ENCODE peak calls at places on chromosomes 1 and 21, in five cellular contexts. One of them, this sample, is unnamed.

GRCh38 chr21:45905196-45905595 is 76.4 kb upstream of the COL6A1 start:
- DNase-seq in tibial nerve: no peak
- DNase-seq in pancreas: peak; percentile 26
- DNase-seq in heart right ventricle: no peak
- DNase-seq in neural crest cell: no peak
- DNase-seq in this sample: no peak

GRCh38 chr1:19336543-19336942 is 24.4 kb downstream of the SLC66A1 start:
- DNase-seq in tibial nerve: no peak
- DNase-seq in heart right ventricle: no peak
- DNase-seq in neural crest cell: no peak
- DNase-seq in pancreas: no peak
- DNase-seq in this sample: no peak

GRCh38 chr1:29685387-29685786 is 449.1 kb downstream of the PTPRU start:
- DNase-seq in pancreas: no peak
- DNase-seq in neural crest cell: no peak
- DNase-seq in heart right ventricle: no peak
- DNase-seq in tibial nerve: no peak
- DNase-seq in this sample: no peak

GRCh38 chr1:79902418-79902817 is 895.9 kb upstream of the ADGRL4 start:
- DNase-seq in neural crest cell: no peak
- DNase-seq in heart right ventricle: no peak
- DNase-seq in pancreas: no peak
- DNase-seq in tibial nerve: no peak
- DNase-seq in this sample: no peak

GRCh38 chr21:33059319-33059894 is 10.5 kb upstream of the OLIG1 start:
- DNase-seq in pancreas: no peak
- DNase-seq in heart right ventricle: no peak
- DNase-seq in tibial nerve: peak; percentile 57
- DNase-seq in neural crest cell: no peak
- DNase-seq in this sample: no peak

GRCh38 chr1:207316622-207317510 is 4.6 kb upstream of the CD55 start:
- DNase-seq in heart right ventricle: no peak
- DNase-seq in pancreas: no peak
- DNase-seq in tibial nerve: no peak
- DNase-seq in neural crest cell: no peak
- DNase-seq in this sample: no peak

GRCh38 chr1:164660415-164661174 is 101.6 kb downstream of the PBX1 start:
- DNase-seq in pancreas: no peak
- DNase-seq in neural crest cell: no peak
- DNase-seq in heart right ventricle: no peak
- DNase-seq in tibial nerve: no peak
- DNase-seq in this sample: no peak

GRCh38 chr21:44939532-44940115 is at the start of gene SLX9:
- DNase-seq in tibial nerve: no peak
- DNase-seq in neural crest cell: peak; percentile 76
- DNase-seq in heart right ventricle: peak; percentile 66
- DNase-seq in pancreas: peak; percentile 92
- DNase-seq in this sample: no peak

GRCh38 chr1:231702804-231703203 is 76.2 kb downstream of the DISC1 start:
- DNase-seq in tibial nerve: no peak
- DNase-seq in neural crest cell: no peak
- DNase-seq in pancreas: no peak
- DNase-seq in heart right ventricle: no peak
- DNase-seq in this sample: no peak

GRCh38 chr1:226223786-226224244 is 351 bp downstream of the MIXL1 start:
- DNase-seq in neural crest cell: peak; percentile 23
- DNase-seq in pancreas: peak; percentile 69
- DNase-seq in tibial nerve: no peak
- DNase-seq in heart right ventricle: no peak
- DNase-seq in this sample: no peak

GRCh38 chr1:201636581-201636980 is 97.7 kb downstream of the NAV1 start:
- DNase-seq in tibial nerve: no peak
- DNase-seq in heart right ventricle: no peak
- DNase-seq in pancreas: no peak
- DNase-seq in neural crest cell: no peak
- DNase-seq in this sample: no peak

GRCh38 chr1:39293375-39294070 is 89.0 kb downstream of the MACF1 start:
- DNase-seq in tibial nerve: no peak
- DNase-seq in heart right ventricle: no peak
- DNase-seq in neural crest cell: no peak
- DNase-seq in pancreas: no peak
- DNase-seq in this sample: no peak

GRCh38 chr1:13536612-13537011 is 22.8 kb upstream of the LRRC38 start:
- DNase-seq in neural crest cell: no peak
- DNase-seq in tibial nerve: no peak
- DNase-seq in pancreas: no peak
- DNase-seq in heart right ventricle: no peak
- DNase-seq in this sample: no peak

GRCh38 chr1:34441661-34442060 is 265.0 kb downstream of the C1orf94 start:
- DNase-seq in pancreas: no peak
- DNase-seq in tibial nerve: no peak
- DNase-seq in neural crest cell: no peak
- DNase-seq in heart right ventricle: no peak
- DNase-seq in this sample: no peak

GRCh38 chr1:181352695-181353094 is 130.6 kb upstream of the CACNA1E start:
- DNase-seq in neural crest cell: no peak
- DNase-seq in heart right ventricle: no peak
- DNase-seq in tibial nerve: no peak
- DNase-seq in pancreas: no peak
- DNase-seq in this sample: no peak

GRCh38 chr1:154972517-154973343 is 1.8 kb upstream of the CKS1B start:
- DNase-seq in pancreas: no peak
- DNase-seq in heart right ventricle: peak; percentile 74
- DNase-seq in tibial nerve: peak; percentile 44
- DNase-seq in neural crest cell: no peak
- DNase-seq in this sample: no peak

GRCh38 chr1:157132602-157133167 is 5.5 kb downstream of the ETV3 start:
- DNase-seq in tibial nerve: no peak
- DNase-seq in pancreas: no peak
- DNase-seq in neural crest cell: no peak
- DNase-seq in heart right ventricle: no peak
- DNase-seq in this sample: no peak

GRCh38 chr1:203764105-203765028 is 616 bp upstream of the LAX1 start:
- DNase-seq in tibial nerve: no peak
- DNase-seq in pancreas: no peak
- DNase-seq in neural crest cell: no peak
- DNase-seq in heart right ventricle: no peak
- DNase-seq in this sample: no peak

GRCh38 chr1:210310562-210310961 is 18.1 kb upstream of the HHAT start:
- DNase-seq in tibial nerve: no peak
- DNase-seq in neural crest cell: no peak
- DNase-seq in pancreas: no peak
- DNase-seq in heart right ventricle: no peak
- DNase-seq in this sample: no peak

GRCh38 chr1:55813619-55814018 is 598.5 kb upstream of the USP24 start:
- DNase-seq in tibial nerve: peak; percentile 75
- DNase-seq in heart right ventricle: peak; percentile 59
- DNase-seq in neural crest cell: no peak
- DNase-seq in pancreas: no peak
- DNase-seq in this sample: no peak

GRCh38 chr21:27104749-27105439 is 138.0 kb upstream of the ADAMTS5 start:
- DNase-seq in neural crest cell: no peak
- DNase-seq in heart right ventricle: no peak
- DNase-seq in pancreas: no peak
- DNase-seq in tibial nerve: no peak
- DNase-seq in this sample: no peak

GRCh38 chr21:43340491-43341348 is 86.2 kb downstream of the SIK1 start:
- DNase-seq in neural crest cell: no peak
- DNase-seq in pancreas: peak; percentile 50
- DNase-seq in heart right ventricle: no peak
- DNase-seq in tibial nerve: no peak
- DNase-seq in this sample: no peak

GRCh38 chr21:27206368-27206982 is 239.6 kb upstream of the ADAMTS5 start:
- DNase-seq in tibial nerve: no peak
- DNase-seq in heart right ventricle: no peak
- DNase-seq in pancreas: no peak
- DNase-seq in neural crest cell: no peak
- DNase-seq in this sample: no peak

GRCh38 chr1:160419150-160419837 is 18.9 kb downstream of the VANGL2 start:
- DNase-seq in pancreas: no peak
- DNase-seq in heart right ventricle: no peak
- DNase-seq in tibial nerve: no peak
- DNase-seq in neural crest cell: no peak
- DNase-seq in this sample: no peak

GRCh38 chr1:230919201-230919600 is 50.9 kb upstream of the C1orf198 start:
- DNase-seq in neural crest cell: no peak
- DNase-seq in heart right ventricle: no peak
- DNase-seq in tibial nerve: no peak
- DNase-seq in pancreas: no peak
- DNase-seq in this sample: no peak

GRCh38 chr1:903721-904270 is 19.9 kb upstream of the SAMD11 start:
- DNase-seq in heart right ventricle: no peak
- DNase-seq in neural crest cell: no peak
- DNase-seq in tibial nerve: no peak
- DNase-seq in pancreas: peak; percentile 80
- DNase-seq in this sample: no peak

GRCh38 chr1:153946622-153947246 is at the start of gene DENND4B:
- DNase-seq in neural crest cell: peak; percentile 78
- DNase-seq in pancreas: peak; percentile 93
- DNase-seq in heart right ventricle: peak; percentile 83
- DNase-seq in tibial nerve: peak; percentile 65
- DNase-seq in this sample: no peak

GRCh38 chr1:159828916-159829634 is 2.4 kb downstream of the SLAMF8 start:
- DNase-seq in pancreas: no peak
- DNase-seq in neural crest cell: peak; percentile 28
- DNase-seq in heart right ventricle: peak; percentile 58
- DNase-seq in tibial nerve: peak; percentile 37
- DNase-seq in this sample: no peak

DNA sequence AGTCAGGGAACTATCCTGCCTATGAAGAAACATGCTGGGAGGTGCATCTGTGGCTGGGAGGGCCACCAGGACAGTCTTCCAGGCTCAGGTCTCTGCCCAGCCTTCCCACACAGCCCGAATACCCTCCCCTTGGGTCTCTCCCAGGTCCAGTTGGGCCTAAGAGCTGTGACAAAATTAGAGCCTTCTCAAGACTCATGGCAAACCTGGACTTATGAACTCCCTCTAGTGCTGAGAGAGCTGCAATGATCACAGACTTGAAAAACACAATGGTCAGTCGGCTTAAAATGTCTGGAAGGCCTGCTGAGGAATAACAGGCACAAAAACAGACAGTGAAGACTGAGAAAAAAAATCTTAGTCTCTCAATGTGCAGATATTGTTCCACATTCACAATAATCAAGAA is 325.1 kb downstream of the BRINP2 start:
- DNase-seq in neural crest cell: no peak
- DNase-seq in heart right ventricle: no peak
- DNase-seq in pancreas: no peak
- DNase-seq in tibial nerve: no peak
- DNase-seq in this sample: no peak
- TF ChIP-seq CTCF in neural crest cell: no peak
- TF ChIP-seq CTCF in heart right ventricle: no peak
- TF ChIP-seq CTCF in pancreas: no peak
- TF ChIP-seq CTCF in tibial nerve: no peak
- TF ChIP-seq CTCF in this sample: no peak

GRCh38 chr1:8870118-8870517 is 8.4 kb downstream of the ENO1 start:
- DNase-seq in neural crest cell: no peak
- DNase-seq in tibial nerve: no peak
- DNase-seq in pancreas: no peak
- DNase-seq in heart right ventricle: no peak
- DNase-seq in this sample: no peak

GRCh38 chr1:8873001-8873400 is 5.5 kb downstream of the ENO1 start:
- DNase-seq in pancreas: no peak
- DNase-seq in heart right ventricle: no peak
- DNase-seq in neural crest cell: no peak
- DNase-seq in tibial nerve: no peak
- DNase-seq in this sample: no peak

GRCh38 chr1:8871965-8872399 is 6.5 kb downstream of the ENO1 start:
- DNase-seq in heart right ventricle: no peak
- DNase-seq in pancreas: no peak
- DNase-seq in tibial nerve: no peak
- DNase-seq in neural crest cell: no peak
- DNase-seq in this sample: no peak

GRCh38 chr1:8870605-8871538 is 7.6 kb downstream of the ENO1 start:
- DNase-seq in pancreas: no peak
- DNase-seq in tibial nerve: no peak
- DNase-seq in heart right ventricle: no peak
- DNase-seq in neural crest cell: no peak
- DNase-seq in this sample: no peak

DNA sequence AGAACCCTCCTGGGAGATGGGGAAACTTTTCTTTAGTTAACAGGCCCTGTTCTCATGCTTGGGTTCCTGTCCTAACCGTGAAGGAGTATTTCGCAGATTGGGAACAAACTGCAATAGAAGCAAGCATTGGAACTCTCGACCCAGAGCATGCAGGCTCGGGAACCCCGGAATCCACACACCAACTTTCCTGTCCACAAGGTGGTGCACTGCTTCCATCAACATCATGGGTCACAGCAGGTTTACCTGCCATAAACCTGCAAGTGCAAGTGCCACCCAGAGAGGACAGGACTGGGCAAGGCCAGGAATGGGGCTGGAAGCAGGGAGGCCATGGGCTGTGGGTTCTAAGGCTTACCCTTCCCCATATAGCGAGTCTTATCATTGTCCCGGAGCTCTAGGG is 6.9 kb downstream of the ENO1 start:
- DNase-seq in tibial nerve: no peak
- DNase-seq in neural crest cell: no peak
- DNase-seq in pancreas: no peak
- DNase-seq in heart right ventricle: no peak
- DNase-seq in this sample: no peak
- TF ChIP-seq CTCF in tibial nerve: no peak
- TF ChIP-seq CTCF in neural crest cell: peak; percentile 52
- TF ChIP-seq CTCF in pancreas: peak; percentile 11
- TF ChIP-seq CTCF in heart right ventricle: no peak
- TF ChIP-seq CTCF in this sample: no peak

DNA sequence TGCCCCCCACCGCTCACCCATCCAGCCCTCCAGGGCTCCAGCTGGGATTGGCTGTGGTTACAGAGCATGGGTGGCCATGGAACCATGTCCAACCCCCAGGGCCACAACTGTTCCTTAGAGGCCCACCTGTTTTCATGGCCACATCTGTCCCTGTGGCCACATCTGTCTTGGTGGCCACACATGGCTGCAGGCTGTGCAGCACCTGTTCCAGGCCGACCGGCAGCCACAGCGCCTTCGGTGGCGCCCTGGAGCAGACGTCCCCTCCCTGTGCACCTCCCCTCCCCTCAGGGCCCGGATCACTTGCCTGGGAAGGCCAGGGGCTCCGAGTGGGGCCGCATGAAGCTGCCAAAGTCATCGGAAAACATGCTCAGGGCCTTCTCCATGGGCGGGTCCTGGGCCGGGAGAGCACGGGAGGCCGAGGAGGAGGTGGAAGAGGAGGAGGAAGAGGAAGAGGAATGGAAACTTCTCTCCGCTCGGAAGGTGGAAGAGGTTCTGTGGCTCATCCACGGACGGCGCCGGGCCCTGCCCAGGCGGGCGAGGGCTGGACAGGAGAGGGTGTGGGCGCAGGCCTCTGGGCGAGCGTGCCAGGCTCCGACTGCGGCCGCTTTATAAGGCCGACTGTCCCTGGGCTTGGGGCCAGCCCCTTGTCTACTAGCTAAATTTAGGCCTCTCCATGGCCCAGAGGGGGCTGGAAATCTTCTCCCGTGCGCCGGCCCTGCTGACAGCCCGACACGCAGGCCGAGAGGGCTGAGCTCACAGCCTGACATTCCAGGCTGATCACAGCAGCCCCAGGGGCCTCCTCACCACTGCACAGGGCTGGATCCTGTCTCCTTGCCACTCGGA is at the start of gene HSPB7:
- DNase-seq in pancreas: peak; percentile 80
- DNase-seq in neural crest cell: no peak
- DNase-seq in heart right ventricle: peak; percentile 90
- DNase-seq in tibial nerve: peak; percentile 65
- DNase-seq in this sample: no peak
- TF ChIP-seq CTCF in pancreas: no peak
- TF ChIP-seq CTCF in neural crest cell: no peak
- TF ChIP-seq CTCF in heart right ventricle: no peak
- TF ChIP-seq CTCF in tibial nerve: no peak
- TF ChIP-seq CTCF in this sample: no peak

GRCh38 chr1:10945988-10946387 is 66.5 kb upstream of the TARDBP start:
- DNase-seq in neural crest cell: no peak
- DNase-seq in pancreas: peak; percentile 54
- DNase-seq in heart right ventricle: no peak
- DNase-seq in tibial nerve: no peak
- DNase-seq in this sample: no peak
- TF ChIP-seq CTCF in neural crest cell: no peak
- TF ChIP-seq CTCF in pancreas: no peak
- TF ChIP-seq CTCF in heart right ventricle: no peak
- TF ChIP-seq CTCF in tibial nerve: no peak
- TF ChIP-seq CTCF in this sample: no peak